ENCODE peak calls at places on chromosomes 16 and 17, in six cellular contexts. M is stomach, Y is A549, R is cardiac muscle cell, E is tibial artery, F is adipocyte. S is an unnamed sample. For H3K4me1, the result is how much of the 10 kb centered on the place peaks cover.

GRCh38 chr17:61454932-61455753 is 2.9 kb downstream of the TBX4 start:
- DNase-seq in R (no peak), F (no peak), Y (no peak), M (no peak), E (no peak), S (no peak)

GRCh38 chr17:17515921-17516295 is 19.7 kb upstream of the RASD1 start:
- DNase-seq in F (peak), R (no peak), E (no peak), Y (no peak), M (no peak), S (peak)

GRCh38 chr16:57276596-57276995 is 7.9 kb downstream of the PLLP start:
- DNase-seq in F (no peak), Y (no peak), R (no peak), M (no peak), E (no peak), S (no peak)

GRCh38 chr16:53061701-53062159 is 6.9 kb downstream of the CHD9 start:
- DNase-seq in E (no peak), M (peak), R (no peak), Y (no peak), F (no peak), S (no peak)

GRCh38 chr17:43372273-43372911 is 26.4 kb upstream of the ARL4D start:
- DNase-seq in E (peak), R (peak), F (no peak), M (no peak), Y (no peak), S (no peak)

GRCh38 chr17:789160-789840 is 7.1 kb downstream of the MRM3 start:
- DNase-seq in M (no peak), E (peak), R (no peak), F (no peak), Y (no peak), S (no peak)

GRCh38 chr16:52561910-52562741 is 15.2 kb upstream of the TOX3 start:
- DNase-seq in Y (peak), M (peak), R (no peak), E (no peak), F (no peak), S (no peak)

GRCh38 chr16:69567031-69567680 is 1.4 kb downstream of the NFAT5 start:
- DNase-seq in M (no peak), R (peak), F (peak), E (no peak), Y (no peak), S (peak)

GRCh38 chr16:24617502-24617901 is 78.1 kb downstream of the RBBP6 start:
- DNase-seq in R (no peak), E (no peak), F (no peak), M (no peak), Y (no peak), S (no peak)

GRCh38 chr16:10111156-10111761 is 71.0 kb downstream of the GRIN2A start:
- DNase-seq in M (no peak), E (no peak), R (no peak), Y (no peak), F (no peak), S (no peak)

GRCh38 chr17:57902800-57903759 is 52.1 kb downstream of the CUEDC1 start:
- DNase-seq in M (peak), E (peak), Y (peak), R (no peak), F (peak), S (peak)

GRCh38 chr17:11031787-11032186 is 193.9 kb upstream of the PIRT start:
- DNase-seq in F (no peak), Y (peak), E (no peak), M (no peak), R (no peak), S (no peak)

GRCh38 chr17:1331708-1332107 is 52.2 kb downstream of the TRARG1 start:
- DNase-seq in M (no peak), Y (no peak), F (no peak), R (peak), E (no peak), S (no peak)

GRCh38 chr16:24668481-24669001 is 60.9 kb upstream of the TNRC6A start:
- DNase-seq in Y (no peak), E (peak), F (peak), R (no peak), M (no peak), S (no peak)

GRCh38 chr17:80227666-80228065 is 7.4 kb downstream of the SLC26A11 start:
- DNase-seq in Y (no peak), E (no peak), F (no peak), R (no peak), M (no peak), S (no peak)

GRCh38 chr16:88854306-88855111 is 2.2 kb downstream of the GALNS start:
- DNase-seq in Y (no peak), M (no peak), E (no peak), R (no peak), F (no peak), S (no peak)

GRCh38 chr17:58516644-58517377 is 2.4 kb upstream of the MTMR4 start:
- DNase-seq in E (no peak), F (no peak), R (no peak), Y (no peak), M (no peak), S (no peak)

GRCh38 chr16:58177347-58177710 is 20.6 kb downstream of the CSNK2A2 start:
- DNase-seq in R (no peak), E (no peak), Y (no peak), F (no peak), M (no peak), S (no peak)

GRCh38 chr16:88591577-88592021 is 21.4 kb downstream of the ZC3H18 start:
- DNase-seq in M (no peak), Y (no peak), F (no peak), E (peak), R (no peak), S (no peak)

GRCh38 chr16:77877712-77878111 is 89.3 kb downstream of the VAT1L start:
- DNase-seq in F (no peak), M (no peak), R (no peak), Y (peak), E (no peak), S (no peak)

GRCh38 chr17:33229499-33229898 is 63.6 kb downstream of the ASIC2 start:
- DNase-seq in E (no peak), R (no peak), F (no peak), Y (no peak), M (no peak), S (peak)

GRCh38 chr17:29572691-29573557 is 4.4 kb downstream of the TP53I13 start:
- DNase-seq in R (peak), Y (no peak), M (peak), E (peak), F (peak), S (peak)

GRCh38 chr16:21568502-21569189 is 30.7 kb upstream of the METTL9 start:
- DNase-seq in Y (no peak), E (peak), F (no peak), R (no peak), M (peak), S (no peak)

GRCh38 chr17:47720754-47721533 is 12.1 kb upstream of the TBX21 start:
- DNase-seq in E (no peak), F (peak), R (no peak), Y (no peak), M (no peak), S (no peak)

GRCh38 chr16:4091638-4092037 is 24.6 kb downstream of the ADCY9 start:
- DNase-seq in R (no peak), E (no peak), M (no peak), Y (no peak), F (no peak), S (no peak)

GRCh38 chr17:78357177-78357586 is 2.7 kb downstream of the SOCS3 start:
- DNase-seq in R (peak), Y (peak), M (no peak), E (peak), F (peak), S (peak)

GRCh38 chr16:24253192-24253591 is 2.9 kb upstream of the CACNG3 start:
- DNase-seq in Y (peak), R (peak), E (no peak), F (peak), M (no peak), S (no peak)

GRCh38 chr17:32877164-32877764 is 340 bp upstream of the MYO1D start:
- DNase-seq in M (peak), Y (peak), E (peak), F (peak), R (peak), S (peak)

GRCh38 chr17:67993153-67993997 is 2.9 kb downstream of the C17orf58 start:
- DNase-seq in F (peak), Y (peak), E (peak), R (peak), M (peak), S (peak)

GRCh38 chr16:54930034-54930938 is at the start of gene IRX5:
- DNase-seq in Y (peak), M (peak), F (peak), E (peak), R (peak), S (peak)

GRCh38 chr17:57849163-57849873 is 526 bp downstream of the MRPS23 start:
- DNase-seq in F (no peak), E (no peak), R (no peak), M (no peak), Y (no peak), S (no peak)

GRCh38 chr17:4142107-4142900 is 526 bp downstream of the ZZEF1 start:
- DNase-seq in R (peak), M (peak), Y (peak), F (peak), E (peak), S (peak)

GRCh38 chr17:76691379-76692191 is 19.2 kb downstream of the MXRA7 start:
- DNase-seq in M (no peak), R (no peak), E (no peak), F (no peak), Y (no peak), S (no peak)
- H3K4me1 ChIP-seq in M (under half), R (under half), E (half or more), F (half or more), Y (under half), S (under half)

DNA sequence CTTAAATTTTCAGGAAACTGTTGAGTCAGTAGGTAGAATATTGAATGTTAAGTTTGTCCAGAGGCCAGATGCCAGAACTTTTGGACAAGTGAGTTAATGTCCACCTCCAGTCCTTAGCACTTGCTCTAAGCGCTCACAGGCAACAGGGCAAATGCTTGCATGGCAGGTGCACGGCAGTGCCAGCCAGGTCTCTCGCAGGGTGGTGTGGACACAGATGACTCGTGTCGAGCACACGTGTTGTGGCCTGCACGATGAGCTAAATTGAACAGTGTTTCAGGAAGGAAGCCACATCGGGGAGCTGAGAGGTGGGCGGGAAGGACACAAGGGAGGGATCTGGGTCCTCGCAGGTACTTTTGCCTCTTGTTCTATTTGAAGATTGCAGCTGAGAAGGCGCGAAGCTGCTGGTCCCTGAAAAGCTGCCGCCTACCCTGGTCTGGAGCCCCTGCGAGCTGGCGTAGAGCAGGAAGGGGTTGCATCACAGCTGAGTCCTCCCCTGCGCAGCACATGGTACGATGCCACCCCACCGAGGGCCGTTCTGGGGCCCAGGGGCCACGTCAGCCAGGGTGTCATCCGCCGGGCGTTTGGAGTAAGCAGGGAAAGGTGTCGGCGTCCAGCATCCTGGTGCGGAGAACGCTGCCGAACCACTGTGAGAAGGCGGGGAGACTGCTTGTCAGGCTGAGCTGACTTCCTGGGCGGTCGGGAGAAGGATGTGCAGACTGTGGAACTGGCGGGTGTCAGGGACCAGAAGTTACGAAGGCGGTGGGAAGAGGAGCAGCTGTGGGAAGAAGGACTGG is 6.3 kb downstream of the RAB40C start:
- DNase-seq in Y (no peak), F (no peak), R (no peak), E (no peak), M (no peak), S (peak)
- H3K4me1 ChIP-seq in Y (under half), F (under half), R (under half), E (under half), M (half or more), S (half or more)

GRCh38 chr17:75640556-75641119 is 7.4 kb downstream of the SMIM5 start:
- DNase-seq in R (no peak), F (no peak), Y (no peak), E (no peak), M (no peak), S (no peak)

GRCh38 chr17:75639771-75640555 is 6.7 kb downstream of the SMIM5 start:
- DNase-seq in M (peak), R (no peak), Y (no peak), F (no peak), E (no peak), S (peak)

GRCh38 chr17:75643033-75644017 is 10.1 kb downstream of the SMIM5 start:
- DNase-seq in F (no peak), R (no peak), Y (no peak), E (no peak), M (peak), S (no peak)

GRCh38 chr17:75641343-75641742 is 8.1 kb downstream of the SMIM5 start:
- DNase-seq in R (no peak), F (no peak), Y (no peak), M (no peak), E (no peak), S (peak)

GRCh38 chr17:75642221-75643032 is 9.2 kb downstream of the SMIM5 start:
- DNase-seq in M (peak), E (no peak), Y (no peak), R (no peak), F (no peak), S (peak)
- H3K4me1 ChIP-seq in M (half or more), E (under half), Y (under half), R (under half), F (under half), S (under half)

GRCh38 chr17:64385187-64386083 is 5.2 kb downstream of the PECAM1 start:
- DNase-seq in M (no peak), E (peak), R (no peak), Y (peak), F (peak), S (no peak)
- H3K4me1 ChIP-seq in M (under half), E (under half), R (under half), Y (under half), F (under half), S (under half)

GRCh38 chr16:67593701-67594100 is 31.4 kb downstream of the CTCF start:
- DNase-seq in F (no peak), Y (no peak), R (no peak), M (no peak), E (no peak), S (no peak)

GRCh38 chr16:67593288-67593687 is 31.0 kb downstream of the CTCF start:
- DNase-seq in R (no peak), F (no peak), E (no peak), M (no peak), Y (no peak), S (no peak)

GRCh38 chr16:67594256-67594915 is 32.1 kb downstream of the CTCF start:
- DNase-seq in R (no peak), F (no peak), M (no peak), E (no peak), Y (no peak), S (no peak)

GRCh38 chr16:67594956-67595355 is 32.6 kb downstream of the CTCF start:
- DNase-seq in E (no peak), F (peak), M (no peak), R (no peak), Y (no peak), S (no peak)

DNA sequence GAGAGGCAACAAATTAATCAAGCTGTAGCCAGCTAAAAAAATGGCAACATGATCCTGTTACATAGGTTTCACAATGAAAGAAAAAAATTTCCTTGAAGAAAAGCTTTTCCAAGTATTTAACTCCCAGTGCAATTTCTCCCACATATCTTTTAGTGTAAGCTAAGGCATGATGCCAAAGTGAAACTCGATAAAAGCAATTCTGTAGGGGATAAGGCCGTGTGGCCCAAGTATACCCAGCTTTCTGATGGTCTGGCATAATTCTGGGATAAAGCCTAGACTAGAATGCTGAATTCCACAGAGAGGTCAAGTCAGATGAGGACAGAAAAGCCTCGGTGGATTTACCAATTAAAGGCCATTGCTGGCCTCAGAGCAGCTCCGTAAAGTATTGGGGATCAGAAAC is 36.2 kb downstream of the CTCF start:
- DNase-seq in F (peak), R (no peak), E (no peak), Y (no peak), M (no peak), S (no peak)
- H3K4me1 ChIP-seq in F (under half), R (under half), E (under half), Y (under half), M (under half), S (under half)

GRCh38 chr17:77344038-77344437 is 203.3 kb downstream of the SEC14L1 start:
- DNase-seq in R (no peak), E (no peak), M (no peak), Y (no peak), F (no peak), S (no peak)

GRCh38 chr17:77345260-77345910 is 204.6 kb downstream of the SEC14L1 start:
- DNase-seq in E (peak), R (no peak), M (peak), Y (no peak), F (no peak), S (no peak)

GRCh38 chr17:77346765-77347164 is 206.0 kb downstream of the SEC14L1 start:
- DNase-seq in Y (no peak), F (no peak), E (no peak), R (no peak), M (no peak), S (no peak)

GRCh38 chr17:77347544-77347943 is 206.8 kb downstream of the SEC14L1 start:
- DNase-seq in F (no peak), E (no peak), Y (no peak), M (no peak), R (no peak), S (no peak)

GRCh38 chr17:77343031-77343866 is 202.5 kb downstream of the SEC14L1 start:
- DNase-seq in E (peak), F (no peak), Y (no peak), M (peak), R (no peak), S (no peak)
- H3K4me1 ChIP-seq in E (under half), F (under half), Y (under half), M (under half), R (under half), S (under half)

GRCh38 chr17:82528484-82529265 is 9.1 kb downstream of the FOXK2 start:
- DNase-seq in F (no peak), R (no peak), Y (peak), M (peak), E (peak), S (peak)
- H3K4me1 ChIP-seq in F (under half), R (under half), Y (half or more), M (half or more), E (half or more), S (under half)

GRCh38 chr16:9098377-9099090 is 7.1 kb downstream of the HAPSTR1 start:
- DNase-seq in F (no peak), Y (no peak), E (no peak), R (no peak), M (no peak), S (no peak)
- H3K4me1 ChIP-seq in F (half or more), Y (half or more), E (half or more), R (under half), M (half or more), S (under half)